ENCODE peak calls at places on chromosomes 11 and 22, in six cellular contexts. H is H1, C is HepG2, G is GM12878, N is SK-N-SH, S is K562. Z is an unnamed sample.

GRCh38 chr22:45009881-45010531 is at the start of gene PHF21B:
- DNase-seq in H (peak), C (no peak), G (no peak), N (peak), S (peak), Z (peak)

GRCh38 chr11:16958833-16959232 is 55.4 kb downstream of the PLEKHA7 start:
- DNase-seq in H (no peak), C (no peak), G (no peak), N (no peak), S (no peak), Z (no peak)

GRCh38 chr11:2795491-2795991 is 90.0 kb downstream of the CDKN1C start:
- DNase-seq in H (peak), C (no peak), G (no peak), N (no peak), S (no peak), Z (no peak)

GRCh38 chr22:35542972-35543516 is 2.4 kb downstream of the RASD2 start:
- DNase-seq in H (no peak), C (no peak), G (no peak), N (no peak), S (no peak), Z (no peak)

GRCh38 chr11:76629133-76629852 is 41.3 kb downstream of the LRRC32 start:
- DNase-seq in H (no peak), C (no peak), G (peak), N (no peak), S (no peak), Z (no peak)

GRCh38 chr11:69446108-69446507 is 35.4 kb upstream of the LINC01488 start:
- DNase-seq in H (no peak), C (no peak), G (no peak), N (no peak), S (no peak), Z (no peak)

GRCh38 chr22:45460288-45461109 is 42.2 kb upstream of the FBLN1 start:
- DNase-seq in H (no peak), C (no peak), G (no peak), N (peak), S (no peak), Z (no peak)

GRCh38 chr22:22752556-22753477 is 108.4 kb downstream of the GGTLC2 start:
- DNase-seq in H (peak), C (no peak), G (no peak), N (no peak), S (peak), Z (no peak)

GRCh38 chr11:10751581-10751940 is 515 bp downstream of the CTR9 start:
- DNase-seq in H (no peak), C (no peak), G (no peak), N (no peak), S (no peak), Z (no peak)

GRCh38 chr11:131658414-131658813 is 288.0 kb downstream of the NTM start:
- DNase-seq in H (no peak), C (no peak), G (no peak), N (no peak), S (no peak), Z (no peak)

GRCh38 chr11:10407055-10407454 is 48.0 kb upstream of the AMPD3 start:
- DNase-seq in H (no peak), C (peak), G (no peak), N (no peak), S (no peak), Z (peak)

GRCh38 chr11:78030429-78031325 is 7.6 kb upstream of the KCTD14 start:
- DNase-seq in H (no peak), C (peak), G (no peak), N (peak), S (no peak), Z (no peak)

GRCh38 chr11:2699185-2699530 is 636 bp downstream of the KCNQ1OT1 start:
- DNase-seq in H (no peak), C (no peak), G (no peak), N (peak), S (no peak), Z (peak)

GRCh38 chr11:46837860-46838259 is 8.2 kb downstream of the CKAP5 start:
- DNase-seq in H (no peak), C (no peak), G (no peak), N (no peak), S (no peak), Z (no peak)

DNA sequence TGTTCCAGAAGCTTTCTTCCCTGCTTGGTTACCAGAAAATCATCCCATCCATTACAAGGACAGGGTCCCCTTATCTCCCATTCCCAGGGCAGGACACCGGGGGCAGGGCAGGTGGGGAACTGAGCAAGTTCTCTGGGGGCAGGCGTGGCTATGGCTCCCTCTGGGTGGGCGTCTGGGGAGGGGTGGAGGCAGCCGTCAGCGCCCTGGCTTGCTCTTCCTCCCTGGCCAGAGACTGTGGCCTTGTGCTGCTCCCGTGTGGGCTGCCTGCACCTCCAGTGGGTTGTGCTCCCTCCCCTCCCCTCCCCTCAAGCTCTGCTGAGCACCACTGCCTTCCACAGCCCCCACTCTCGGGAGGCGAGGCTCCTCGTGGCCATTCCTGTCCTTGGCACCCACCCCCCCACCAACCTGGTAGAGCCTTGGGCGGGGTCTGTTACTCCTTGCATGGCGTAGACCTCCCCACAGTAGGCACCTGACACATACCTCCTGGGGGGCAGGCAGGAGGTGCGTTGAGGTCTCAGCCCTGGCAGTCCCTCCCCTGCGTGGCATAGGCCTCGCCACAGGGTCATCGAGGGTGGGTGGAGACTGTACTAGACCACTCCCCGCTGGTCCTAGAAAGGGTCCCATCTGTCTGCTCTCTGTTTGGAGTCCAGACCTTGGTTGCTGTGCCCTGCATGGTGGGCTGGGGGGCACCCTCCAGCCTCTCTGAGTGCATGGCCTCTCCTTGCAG is 24.2 kb upstream of the PPP6R3 start:
- DNase-seq in H (no peak), C (no peak), G (no peak), N (no peak), S (no peak), Z (no peak)
- TF ChIP-seq MAX in H (no peak), C (no peak), G (no peak), N (no peak), S (no peak), Z (no peak)

DNA sequence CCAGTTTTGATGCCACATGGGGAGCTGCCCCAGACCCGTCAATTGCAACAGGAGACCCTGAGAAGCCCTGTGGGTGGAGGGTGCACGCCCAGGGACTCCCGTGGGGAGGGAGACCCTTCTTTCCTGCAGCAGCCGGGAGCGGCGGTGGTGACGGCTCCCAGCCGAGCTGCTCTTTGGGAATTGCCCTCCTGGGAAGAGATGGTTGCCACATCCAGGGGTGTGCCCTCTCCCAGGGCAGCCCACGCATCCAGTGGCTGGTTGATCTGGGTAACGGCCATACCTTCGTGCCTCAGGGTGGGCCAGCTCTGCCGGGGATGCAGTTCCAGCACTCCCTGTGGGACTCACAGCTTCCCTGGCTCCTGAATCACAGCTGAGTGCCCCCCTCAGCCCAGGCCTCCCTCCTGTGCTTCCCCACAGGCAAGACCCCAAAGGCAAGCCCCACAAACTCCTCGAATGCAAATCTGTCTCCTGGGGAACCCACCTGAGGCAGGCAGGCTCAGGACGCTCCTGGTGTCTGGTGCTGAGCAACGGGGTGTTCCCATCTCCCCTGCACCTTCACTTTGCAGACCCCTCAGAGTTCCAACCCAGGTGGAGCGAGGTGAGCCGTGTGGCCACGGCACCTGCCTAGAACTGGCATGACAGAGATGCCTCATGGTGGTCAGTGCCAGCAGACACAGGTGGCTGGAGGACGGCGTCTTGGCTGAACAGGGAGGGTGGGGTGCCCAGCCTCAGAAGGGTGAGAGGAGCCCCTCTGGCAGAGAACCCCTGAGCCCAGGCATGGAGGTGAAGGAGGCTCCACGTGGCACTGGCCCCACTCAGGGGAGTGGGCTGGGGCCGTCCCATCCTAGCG is 1027.4 kb downstream of the BRD1 start:
- DNase-seq in H (no peak), C (no peak), G (no peak), N (no peak), S (no peak), Z (no peak)
- TF ChIP-seq EP300 in H (no peak), C (no peak), G (no peak), N (no peak), S (no peak), Z (no peak)

DNA sequence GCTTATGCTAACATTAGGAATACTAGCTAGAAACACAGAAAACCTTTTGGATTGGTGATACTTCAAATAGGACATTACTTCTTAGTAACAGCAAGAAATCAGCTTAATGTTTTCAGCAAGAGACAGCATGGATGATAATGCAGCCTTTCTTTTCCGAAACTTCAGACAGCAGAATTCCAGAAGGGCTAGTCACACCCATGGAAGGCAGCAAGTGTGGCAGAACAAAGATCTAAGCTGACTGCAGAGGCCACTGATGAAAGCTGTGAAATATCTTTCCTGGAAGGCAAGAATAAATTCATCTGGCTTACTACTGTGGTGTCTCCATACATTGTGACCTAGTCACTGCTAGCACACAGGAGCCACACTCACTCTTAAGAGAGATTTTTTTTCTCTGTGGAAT is 100.3 kb downstream of the CCDC83 start:
- DNase-seq in H (no peak), C (no peak), G (no peak), N (no peak), S (no peak), Z (no peak)
- H3K27ac ChIP-seq in H (no peak), C (no peak), G (no peak), N (peak), S (no peak), Z (no peak)

GRCh38 chr11:74951241-74951640 is 2.2 kb downstream of the SPCS2 start:
- DNase-seq in H (no peak), C (no peak), G (no peak), N (no peak), S (no peak), Z (no peak)
- TF ChIP-seq MAX in H (no peak), C (no peak), G (no peak), N (no peak), S (no peak), Z (no peak)

GRCh38 chr11:113314389-113315301 is at the start of gene TTC12:
- DNase-seq in H (peak), C (peak), G (peak), N (peak), S (peak), Z (peak)

GRCh38 chr11:113314065-113314388 is 356 bp upstream of the TTC12 start:
- DNase-seq in H (no peak), C (no peak), G (no peak), N (no peak), S (no peak), Z (no peak)

GRCh38 chr11:113317297-113317696 is 2.9 kb downstream of the TTC12 start:
- DNase-seq in H (no peak), C (no peak), G (no peak), N (no peak), S (no peak), Z (no peak)

GRCh38 chr11:113313601-113314000 is 782 bp upstream of the TTC12 start:
- DNase-seq in H (no peak), C (no peak), G (no peak), N (no peak), S (no peak), Z (no peak)

DNA sequence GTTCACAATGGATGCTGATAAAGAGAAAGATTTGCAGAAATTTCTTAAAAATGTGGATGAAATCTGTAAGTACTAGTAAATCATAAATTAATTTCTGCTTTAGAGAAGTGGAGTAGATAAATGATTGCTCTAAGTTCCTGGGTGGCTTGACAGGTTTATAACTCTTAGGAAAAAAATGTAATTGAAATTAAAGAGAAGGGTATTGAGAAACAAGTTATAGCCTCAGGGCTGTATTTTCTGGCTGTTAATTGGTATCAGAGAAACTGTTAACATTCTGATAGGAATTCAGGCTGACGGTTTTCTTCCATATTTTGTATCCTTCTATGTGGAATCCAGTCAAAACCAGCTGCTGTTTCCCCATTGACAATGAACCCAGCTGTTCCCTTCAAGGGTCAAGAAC is 1.9 kb downstream of the TTC12 start:
- DNase-seq in H (no peak), C (no peak), G (no peak), N (no peak), S (no peak), Z (no peak)
- TF ChIP-seq EP300 in H (no peak), C (no peak), G (no peak), N (no peak), S (no peak), Z (no peak)

GRCh38 chr11:130416906-130417305 is 11.5 kb downstream of the ADAMTS8 start:
- DNase-seq in H (no peak), C (no peak), G (no peak), N (no peak), S (no peak), Z (no peak)
- H3K27ac ChIP-seq in H (no peak), C (no peak), G (no peak), N (no peak), S (no peak), Z (no peak)

GRCh38 chr11:119315139-119316016 is 1.6 kb downstream of the MCAM start:
- DNase-seq in H (peak), C (no peak), G (no peak), N (peak), S (peak), Z (no peak)
- TF ChIP-seq MAX in H (peak), C (no peak), G (no peak), N (no peak), S (no peak), Z (no peak)

DNA sequence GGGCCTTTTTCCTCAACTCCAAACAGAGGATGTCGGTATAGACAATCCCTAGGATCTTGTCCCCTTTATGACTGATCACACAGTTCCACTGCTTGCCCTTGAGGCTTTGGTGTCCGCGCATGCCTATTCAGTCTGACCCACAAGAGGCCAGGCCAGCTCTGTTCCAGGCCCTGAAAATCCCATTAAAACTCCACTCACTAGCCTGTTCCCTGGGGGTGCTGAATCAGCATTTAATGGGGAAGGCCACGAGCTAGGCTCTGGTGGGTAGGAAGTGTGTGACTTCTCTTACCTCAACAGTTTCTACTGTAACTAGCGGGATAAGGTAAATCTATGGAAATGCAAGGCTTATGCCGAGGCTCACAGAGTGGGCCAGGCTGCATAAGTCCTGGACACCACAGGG is 117.7 kb downstream of the PTPRJ start:
- DNase-seq in H (peak), C (no peak), G (no peak), N (no peak), S (no peak), Z (no peak)
- TF ChIP-seq EP300 in H (no peak), C (no peak), G (no peak), N (no peak), S (no peak), Z (no peak)